ENCODE peak calls at places on chromosomes 11 and 22, in five cellular contexts. V, L, Y, H and R are unnamed samples.

GRCh38 chr11:13030857-13031256 is 21.7 kb downstream of the RASSF10 start:
- ATAC-seq in L (peak; percentile 31), Y (no peak), H (peak; percentile 29), V (no peak), R (no peak)

GRCh38 chr11:12457030-12457600 is 79.7 kb downstream of the PARVA start:
- ATAC-seq in H (no peak), V (no peak), L (no peak), Y (no peak), R (no peak)

GRCh38 chr11:95849087-95849825 is 59.0 kb downstream of the CEP57 start:
- ATAC-seq in Y (peak; percentile 80), L (peak; percentile 97), H (peak; percentile 82), V (peak; percentile 96), R (peak; percentile 84)

GRCh38 chr11:124605719-124606118 is 5.5 kb upstream of the PANX3 start:
- ATAC-seq in L (no peak), V (no peak), H (peak; percentile 46), Y (no peak), R (no peak)

GRCh38 chr22:50730941-50731661 is 6.9 kb upstream of the ACR start:
- ATAC-seq in V (no peak), L (no peak), H (no peak), Y (no peak), R (peak; percentile 32)

GRCh38 chr22:27206747-27207133 is 549.4 kb downstream of the MIAT start:
- ATAC-seq in Y (no peak), H (no peak), L (no peak), V (no peak), R (no peak)

GRCh38 chr11:102489469-102490145 is 37.0 kb upstream of the TMEM123 start:
- ATAC-seq in V (no peak), Y (peak; percentile 24), H (no peak), L (no peak), R (no peak)

GRCh38 chr11:18075444-18075843 is 29.4 kb upstream of the TPH1 start:
- ATAC-seq in L (no peak), Y (no peak), H (no peak), V (no peak), R (no peak)

GRCh38 chr11:125463590-125464265 is 32.3 kb downstream of the FEZ1 start:
- ATAC-seq in L (no peak), V (no peak), H (no peak), Y (no peak), R (no peak)

GRCh38 chr22:36715647-36716046 is 12.1 kb upstream of the CACNG2 start:
- ATAC-seq in V (no peak), L (no peak), Y (no peak), H (no peak), R (no peak)

GRCh38 chr11:59076876-59077571 is 9.1 kb upstream of the GLYATL1B start:
- ATAC-seq in V (no peak), H (peak; percentile 49), Y (peak; percentile 97), L (peak; percentile 35), R (no peak)

GRCh38 chr11:47768090-47768620 is 1.0 kb upstream of the FNBP4 start:
- ATAC-seq in V (no peak), H (peak; percentile 89), Y (no peak), L (no peak), R (peak; percentile 28)

GRCh38 chr11:94043241-94043640 is 22.1 kb downstream of the HEPHL1 start:
- ATAC-seq in V (peak; percentile 18), L (no peak), Y (no peak), H (no peak), R (no peak)

GRCh38 chr11:32658639-32659406 is 75.2 kb downstream of the EIF3M start:
- ATAC-seq in L (no peak), Y (no peak), V (no peak), H (no peak), R (no peak)

GRCh38 chr11:121445071-121445768 is 6.9 kb upstream of the SORL1 start:
- ATAC-seq in Y (peak; percentile 10), V (no peak), L (no peak), H (no peak), R (no peak)

GRCh38 chr22:46004105-46004866 is 27.3 kb upstream of the WNT7B start:
- ATAC-seq in L (no peak), Y (no peak), V (no peak), H (no peak), R (no peak)

GRCh38 chr11:72573380-72573949 is 100.8 kb downstream of the PDE2A start:
- ATAC-seq in V (peak; percentile 97), H (peak; percentile 63), L (peak; percentile 87), Y (peak; percentile 97), R (peak; percentile 54)

GRCh38 chr11:66317766-66318575 is 1.1 kb upstream of the CD248 start:
- ATAC-seq in V (no peak), H (no peak), L (peak; percentile 10), Y (peak; percentile 81), R (peak; percentile 48)

GRCh38 chr22:24841261-24841660 is 35.2 kb downstream of the SGSM1 start:
- ATAC-seq in Y (no peak), V (no peak), H (peak; percentile 46), L (no peak), R (no peak)

GRCh38 chr11:69148377-69148762 is 7.4 kb upstream of the SMIM38 start:
- ATAC-seq in H (no peak), L (no peak), Y (no peak), V (no peak), R (no peak)

GRCh38 chr11:126293726-126294125 is 10.1 kb upstream of the DCPS start:
- ATAC-seq in V (no peak), Y (peak; percentile 52), L (peak; percentile 35), H (no peak), R (no peak)

GRCh38 chr11:69081180-69081579 is 32.4 kb downstream of the TPCN2 start:
- ATAC-seq in V (no peak), Y (no peak), L (no peak), H (no peak), R (no peak)

GRCh38 chr11:124739479-124740276 is at the start of gene NRGN:
- ATAC-seq in L (peak; percentile 98), H (peak; percentile 96), Y (peak; percentile 99), V (peak; percentile 100), R (peak; percentile 97)

GRCh38 chr11:22337571-22338464 is at the start of gene SLC17A6:
- ATAC-seq in H (no peak), V (peak; percentile 41), L (peak; percentile 56), Y (peak; percentile 76), R (no peak)

GRCh38 chr11:2783536-2784082 is 83.8 kb upstream of the KCNQ1OT1 start:
- ATAC-seq in H (no peak), V (no peak), Y (peak; percentile 31), L (no peak), R (no peak)

GRCh38 chr11:613369-613968 is 2.3 kb downstream of the IRF7 start:
- ATAC-seq in H (peak; percentile 1), Y (peak; percentile 24), V (peak; percentile 73), L (peak; percentile 8), R (no peak)

GRCh38 chr11:38751421-38751820 is 2153.4 kb upstream of the RAG2 start:
- ATAC-seq in V (no peak), H (no peak), Y (no peak), L (no peak), R (no peak)

GRCh38 chr11:121563900-121564822 is 111.4 kb upstream of the SORL1-AS1 start:
- ATAC-seq in Y (no peak), L (peak; percentile 33), H (no peak), V (no peak), R (no peak)

GRCh38 chr11:103364687-103365086 is 255.5 kb downstream of the DYNC2H1 start:
- ATAC-seq in V (no peak), Y (no peak), L (no peak), H (no peak), R (no peak)

GRCh38 chr11:79488286-79488685 is 47.5 kb upstream of the TENM4 start:
- ATAC-seq in H (no peak), V (no peak), L (no peak), Y (no peak), R (no peak)

GRCh38 chr11:77561257-77561656 is 28.5 kb upstream of the AQP11 start:
- ATAC-seq in V (no peak), H (peak; percentile 22), Y (no peak), L (no peak), R (no peak)

GRCh38 chr11:57638811-57639320 is 10.8 kb downstream of the YPEL4 start:
- ATAC-seq in H (no peak), V (no peak), L (no peak), Y (peak; percentile 35), R (no peak)

GRCh38 chr11:7597620-7598019 is 75.7 kb downstream of the CYB5R2 start:
- ATAC-seq in Y (no peak), H (peak; percentile 89), L (no peak), V (no peak), R (no peak)

GRCh38 chr11:132126973-132127900 is 756.8 kb downstream of the NTM start:
- ATAC-seq in V (no peak), H (no peak), L (no peak), Y (peak; percentile 30), R (peak; percentile 59)

GRCh38 chr22:38455530-38456271 is 702 bp upstream of the KCNJ4 start:
- ATAC-seq in L (no peak), V (peak; percentile 39), Y (no peak), H (no peak), R (no peak)

GRCh38 chr11:70661763-70662501 is 263.6 kb downstream of the CTTN start:
- ATAC-seq in L (no peak), H (no peak), V (no peak), Y (no peak), R (peak; percentile 31)
- TF ChIP-seq EP300 in L (no peak), H (no peak), V (no peak), Y (no peak), R (no peak)

DNA sequence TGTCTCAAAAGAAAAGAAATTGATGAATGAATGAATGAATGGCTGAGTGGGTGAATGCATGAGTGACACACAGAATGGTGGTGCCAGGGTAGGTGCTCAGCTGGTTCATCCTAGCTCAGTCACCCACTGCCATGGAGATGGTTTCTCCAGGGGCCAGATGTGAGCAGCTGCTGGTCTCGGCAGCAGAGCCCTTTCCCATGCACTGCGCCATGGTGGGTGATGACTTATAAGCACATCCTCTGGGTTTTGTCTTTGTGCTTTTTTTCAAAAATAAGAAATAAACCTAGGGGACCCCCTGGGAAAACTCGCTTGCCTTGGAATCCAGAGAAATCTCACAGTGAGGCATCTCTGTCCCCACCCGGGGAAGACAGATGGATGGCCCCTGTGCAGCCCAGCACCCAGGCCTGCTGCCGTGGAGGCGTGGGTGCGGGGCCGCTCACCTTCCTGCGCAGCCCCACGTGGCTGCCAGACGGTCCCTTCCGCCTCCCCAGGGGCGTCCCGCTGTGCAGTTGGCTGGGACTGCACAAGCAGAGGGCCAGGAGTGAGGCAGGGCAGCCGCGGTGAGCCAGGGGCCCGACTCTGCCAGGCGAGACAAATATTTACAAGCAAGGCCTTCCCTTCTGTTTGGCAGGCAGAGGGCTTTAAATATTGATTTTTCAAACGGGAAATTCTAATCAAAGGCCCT is 24.2 kb downstream of the MPPED1 start:
- ATAC-seq in L (peak; percentile 57), Y (no peak), V (no peak), H (no peak), R (no peak)
- TF ChIP-seq POLR2AphosphoS5 in L (no peak), Y (no peak), V (no peak), H (no peak), R (no peak)

DNA sequence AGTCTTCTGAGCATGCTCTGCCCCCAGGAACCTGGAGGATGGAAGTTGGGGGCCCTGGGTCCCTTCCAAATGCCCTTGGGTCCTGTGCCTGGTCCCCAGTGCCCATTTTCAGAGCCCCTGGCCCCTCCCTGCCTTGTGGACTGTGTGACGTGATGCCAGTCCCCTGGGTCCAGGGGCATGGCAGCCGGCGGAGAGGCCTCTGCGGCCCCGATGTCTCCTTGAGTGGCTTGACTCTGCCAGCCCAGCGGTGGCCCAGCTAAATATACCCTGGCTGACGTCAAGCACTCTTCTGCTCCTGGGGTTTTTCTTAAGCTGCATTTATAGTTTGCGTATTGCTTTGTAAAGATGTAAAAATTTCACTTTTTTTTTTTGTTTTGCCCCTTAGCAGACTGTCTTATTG is 35.2 kb upstream of the PARVG start:
- ATAC-seq in L (no peak), V (no peak), H (no peak), Y (no peak), R (no peak)
- TF ChIP-seq EP300 in L (no peak), V (no peak), H (no peak), Y (no peak), R (no peak)

GRCh38 chr11:134223836-134224709 is at the start of the genes NCAPD3 and VPS26B:
- ATAC-seq in L (peak; percentile 91), V (peak; percentile 92), Y (peak; percentile 90), H (peak; percentile 97), R (peak; percentile 95)
- TF ChIP-seq POLR2AphosphoS5 in L (peak; percentile 92), V (peak; percentile 89), Y (peak; percentile 85), H (peak; percentile 98), R (peak; percentile 99)